ENCODE peak calls at places on chromosomes 2 and 18, in five cellular contexts. G is GM12878, A is body of pancreas, L is stomach, N is breast epithelium. C is an unnamed sample.
A peak's percentile ranks its signal among the peaks of the same experiment; 100 is the strongest.

GRCh38 chr2:240999001-240999791 is 778 bp downstream of the SNED1 start:
- DNase-seq in G (no peak), A (peak; percentile 43), L (peak; percentile 45), N (peak; percentile 17), C (peak; percentile 61)

GRCh38 chr2:203014456-203015199 is at the start of gene NBEAL1:
- DNase-seq in G (peak; percentile 94), A (peak; percentile 98), L (peak; percentile 99), N (peak; percentile 98), C (peak; percentile 99)

GRCh38 chr2:241816431-241817121 is 7.6 kb downstream of the NEU4 start:
- DNase-seq in G (no peak), A (no peak), L (no peak), N (peak; percentile 7), C (no peak)

GRCh38 chr18:9135081-9135911 is 1.3 kb upstream of the ANKRD12 start:
- DNase-seq in G (no peak), A (no peak), L (no peak), N (no peak), C (no peak)

GRCh38 chr2:182540236-182540635 is 113.4 kb upstream of the PDE1A start:
- DNase-seq in G (no peak), A (no peak), L (no peak), N (no peak), C (no peak)

GRCh38 chr18:26792661-26793060 is 72.8 kb downstream of the AQP4 start:
- DNase-seq in G (no peak), A (no peak), L (no peak), N (no peak), C (no peak)

GRCh38 chr2:193476171-193476800 is 1281.6 kb upstream of the TMEFF2 start:
- DNase-seq in G (no peak), A (no peak), L (no peak), N (no peak), C (no peak)

GRCh38 chr2:726158-726557 is 49.0 kb upstream of the TMEM18 start:
- DNase-seq in G (peak; percentile 41), A (no peak), L (no peak), N (no peak), C (peak; percentile 57)

GRCh38 chr2:197208029-197208428 is 102.6 kb downstream of the ANKRD44 start:
- DNase-seq in G (no peak), A (no peak), L (no peak), N (no peak), C (no peak)

GRCh38 chr2:132632000-132632649 is 37.9 kb downstream of the LYPD1 start:
- DNase-seq in G (no peak), A (no peak), L (no peak), N (no peak), C (peak; percentile 89)

GRCh38 chr2:69893684-69894481 is at the start of gene SNRNP27:
- DNase-seq in G (peak; percentile 20), A (peak; percentile 82), L (peak; percentile 79), N (peak; percentile 63), C (peak; percentile 74)
- TF ChIP-seq POLR2A in G (peak; percentile 80), A (peak; percentile 76), L (no peak), N (peak; percentile 41), C (peak; percentile 20)

GRCh38 chr2:120012363-120012762 is 514 bp upstream of the EPB41L5 start:
- DNase-seq in G (no peak), A (no peak), L (no peak), N (no peak), C (no peak)

GRCh38 chr2:120004254-120004653 is 8.6 kb upstream of the EPB41L5 start:
- DNase-seq in G (no peak), A (no peak), L (no peak), N (no peak), C (no peak)

GRCh38 chr2:120012771-120013568 is at the start of gene EPB41L5:
- DNase-seq in G (no peak), A (peak; percentile 94), L (peak; percentile 95), N (peak; percentile 81), C (peak; percentile 95)

GRCh38 chr2:120005834-120006521 is 6.9 kb upstream of the EPB41L5 start:
- DNase-seq in G (peak; percentile 65), A (no peak), L (no peak), N (no peak), C (no peak)

DNA sequence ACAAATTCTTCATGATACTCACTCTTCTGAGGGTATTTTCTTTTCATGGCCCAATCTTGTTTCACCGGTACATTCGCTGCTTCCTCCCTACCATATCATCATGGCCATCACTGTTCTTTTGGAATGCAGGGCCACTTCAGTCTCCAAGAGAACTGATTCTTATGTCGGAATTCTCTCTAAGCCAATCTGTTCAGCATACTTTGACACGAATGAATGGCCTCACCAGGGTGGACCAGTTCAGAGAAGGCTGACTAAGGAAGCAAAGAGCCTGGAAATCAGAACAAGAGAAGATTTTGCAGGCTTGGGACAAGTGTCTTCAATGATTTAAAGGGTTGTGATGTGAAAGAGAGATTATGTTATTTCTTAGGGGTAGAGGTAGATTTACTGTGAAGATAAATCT is 5.0 kb upstream of the EPB41L5 start:
- DNase-seq in G (no peak), A (no peak), L (no peak), N (no peak), C (no peak)
- H3K4me1 ChIP-seq in G (peaks cover 15% of the 10 kb centered on the region), A (peaks cover 8% of the 10 kb centered on the region), L (peaks cover 10% of the 10 kb centered on the region), N (no peaks in the 10 kb centered on the region), C (no peaks in the 10 kb centered on the region)

GRCh38 chr2:26020214-26020613 is 13.7 kb upstream of the RAB10 start:
- DNase-seq in G (no peak), A (no peak), L (no peak), N (no peak), C (no peak)
- TF ChIP-seq POLR2A in G (no peak), A (no peak), L (no peak), N (no peak), C (no peak)

GRCh38 chr2:234249006-234249405 is 198.5 kb downstream of the SPP2 start:
- DNase-seq in G (no peak), A (no peak), L (no peak), N (no peak), C (no peak)

GRCh38 chr2:234247453-234248180 is 197.1 kb downstream of the SPP2 start:
- DNase-seq in G (no peak), A (no peak), L (no peak), N (no peak), C (no peak)

GRCh38 chr2:234242446-234242810 is 191.9 kb downstream of the SPP2 start:
- DNase-seq in G (no peak), A (no peak), L (no peak), N (no peak), C (no peak)

GRCh38 chr2:234243871-234244565 is 193.5 kb downstream of the SPP2 start:
- DNase-seq in G (no peak), A (no peak), L (no peak), N (no peak), C (no peak)

GRCh38 chr2:234245945-234246344 is 195.4 kb downstream of the SPP2 start:
- DNase-seq in G (no peak), A (no peak), L (no peak), N (no peak), C (no peak)
- H3K4me1 ChIP-seq in G (no peaks in the 10 kb centered on the region), A (peaks cover 4% of the 10 kb centered on the region), L (no peaks in the 10 kb centered on the region), N (peaks cover 8% of the 10 kb centered on the region), C (no peaks in the 10 kb centered on the region)

DNA sequence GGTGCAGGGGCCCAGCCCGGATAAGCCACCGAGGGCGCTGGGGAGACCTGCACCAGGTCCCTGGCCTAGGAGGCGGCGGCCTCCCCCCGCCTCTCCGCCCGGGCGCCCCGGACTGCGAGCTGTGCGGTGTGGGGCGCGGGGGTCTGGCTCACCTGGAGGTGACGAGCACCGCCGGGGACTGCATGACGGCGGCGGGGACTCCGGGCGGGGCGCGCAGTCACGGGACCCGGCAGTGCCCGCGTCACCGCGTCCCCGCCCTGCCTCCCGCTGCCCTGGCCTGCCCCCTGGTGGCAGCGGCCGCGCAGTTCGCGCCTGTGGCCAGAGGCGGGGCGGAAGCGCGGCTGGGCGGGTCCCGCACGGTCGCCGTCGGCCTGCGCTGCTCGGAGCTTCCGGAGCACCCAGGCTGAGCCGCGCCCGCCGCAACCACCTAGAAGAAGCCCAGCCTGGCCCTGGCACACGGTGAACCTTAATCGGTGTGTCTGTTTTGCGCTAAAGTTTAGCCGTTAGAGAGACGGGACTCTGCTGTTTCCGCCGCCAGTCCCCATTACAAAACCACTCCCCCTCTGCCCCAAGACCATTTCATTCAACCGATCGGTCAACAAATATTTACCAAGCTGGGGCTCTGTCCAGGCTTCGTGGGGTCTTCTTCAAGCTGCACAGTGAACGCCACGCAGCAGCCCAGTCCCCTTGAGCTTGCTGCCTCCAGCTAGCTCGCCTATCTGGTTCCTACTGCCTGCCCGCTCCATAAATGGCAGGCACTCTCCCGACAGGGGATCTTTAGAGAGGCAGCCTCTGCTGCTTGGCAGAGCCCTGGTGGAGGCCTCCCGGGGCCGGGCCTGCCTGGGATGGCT is at the start of gene HS1BP3:
- DNase-seq in G (peak; percentile 43), A (peak; percentile 87), L (peak; percentile 92), N (peak; percentile 77), C (peak; percentile 91)
- TF ChIP-seq POLR2A in G (peak; percentile 89), A (peak; percentile 88), L (no peak), N (peak; percentile 54), C (peak; percentile 91)

C was measured in right lobe of liver.